ENCODE peak calls at places on chromosome 15, in eight cellular contexts. One of them, this sample, is unnamed.

GRCh38 chr15:40051616-40052415 is 12.8 kb upstream of the SRP14 start:
- DNase-seq in HCT116: no peak
- DNase-seq in hepatocyte: no peak
- DNase-seq in PC-3: no peak
- DNase-seq in SK-N-SH: no peak
- DNase-seq in OCI-LY7: no peak
- DNase-seq in GM23338: no peak
- DNase-seq in GM23248: no peak
- DNase-seq in this sample: no peak

GRCh38 chr15:74833376-74834107 is 7.1 kb downstream of the CPLX3 start:
- DNase-seq in PC-3: no peak
- DNase-seq in GM23248: no peak
- DNase-seq in hepatocyte: no peak
- DNase-seq in GM23338: no peak
- DNase-seq in SK-N-SH: no peak
- DNase-seq in OCI-LY7: no peak
- DNase-seq in HCT116: no peak
- DNase-seq in this sample: no peak

GRCh38 chr15:23385886-23386430 is 31.4 kb downstream of the GOLGA8S start:
- DNase-seq in GM23338: no peak
- DNase-seq in PC-3: no peak
- DNase-seq in hepatocyte: no peak
- DNase-seq in SK-N-SH: no peak
- DNase-seq in GM23248: no peak
- DNase-seq in HCT116: no peak
- DNase-seq in OCI-LY7: no peak
- DNase-seq in this sample: no peak

GRCh38 chr15:44489464-44489863 is 47.5 kb upstream of the EIF3J start:
- DNase-seq in PC-3: peak; percentile 87
- DNase-seq in SK-N-SH: no peak
- DNase-seq in OCI-LY7: no peak
- DNase-seq in GM23248: peak; percentile 86
- DNase-seq in hepatocyte: no peak
- DNase-seq in HCT116: peak; percentile 33
- DNase-seq in GM23338: no peak
- DNase-seq in this sample: no peak

GRCh38 chr15:70602834-70603560 is 160.4 kb downstream of the UACA start:
- DNase-seq in HCT116: no peak
- DNase-seq in GM23338: no peak
- DNase-seq in GM23248: no peak
- DNase-seq in SK-N-SH: no peak
- DNase-seq in hepatocyte: no peak
- DNase-seq in PC-3: no peak
- DNase-seq in OCI-LY7: no peak
- DNase-seq in this sample: no peak

GRCh38 chr15:31257286-31257685 is 69.3 kb upstream of the KLF13 start:
- DNase-seq in SK-N-SH: no peak
- DNase-seq in HCT116: no peak
- DNase-seq in OCI-LY7: no peak
- DNase-seq in GM23248: no peak
- DNase-seq in hepatocyte: no peak
- DNase-seq in GM23338: no peak
- DNase-seq in PC-3: no peak
- DNase-seq in this sample: no peak

GRCh38 chr15:75042730-75043508 is 19.5 kb downstream of the PPCDC start:
- DNase-seq in hepatocyte: peak; percentile 84
- DNase-seq in PC-3: peak; percentile 59
- DNase-seq in GM23248: peak; percentile 49
- DNase-seq in SK-N-SH: peak; percentile 44
- DNase-seq in OCI-LY7: peak; percentile 98
- DNase-seq in HCT116: peak; percentile 43
- DNase-seq in GM23338: peak; percentile 70
- DNase-seq in this sample: peak; percentile 48

GRCh38 chr15:86163771-86164170 is 84.1 kb downstream of the AGBL1 start:
- DNase-seq in GM23248: no peak
- DNase-seq in GM23338: no peak
- DNase-seq in OCI-LY7: no peak
- DNase-seq in HCT116: no peak
- DNase-seq in hepatocyte: peak; percentile 60
- DNase-seq in PC-3: no peak
- DNase-seq in SK-N-SH: no peak
- DNase-seq in this sample: no peak

GRCh38 chr15:44311136-44311535 is 22.6 kb downstream of the GOLM2 start:
- DNase-seq in HCT116: no peak
- DNase-seq in OCI-LY7: no peak
- DNase-seq in SK-N-SH: no peak
- DNase-seq in GM23248: no peak
- DNase-seq in GM23338: no peak
- DNase-seq in PC-3: no peak
- DNase-seq in hepatocyte: no peak
- DNase-seq in this sample: no peak

GRCh38 chr15:80061581-80061980 is 2.1 kb downstream of the ZFAND6 start:
- DNase-seq in hepatocyte: no peak
- DNase-seq in OCI-LY7: no peak
- DNase-seq in GM23248: peak; percentile 64
- DNase-seq in SK-N-SH: no peak
- DNase-seq in GM23338: no peak
- DNase-seq in HCT116: no peak
- DNase-seq in PC-3: no peak
- DNase-seq in this sample: no peak

GRCh38 chr15:74365619-74366445 is 1.6 kb downstream of the CYP11A1 start:
- DNase-seq in OCI-LY7: no peak
- DNase-seq in GM23338: peak; percentile 72
- DNase-seq in PC-3: no peak
- DNase-seq in SK-N-SH: no peak
- DNase-seq in HCT116: no peak
- DNase-seq in hepatocyte: peak; percentile 79
- DNase-seq in GM23248: peak; percentile 88
- DNase-seq in this sample: peak; percentile 78

GRCh38 chr15:98288091-98288590 is 327.6 kb downstream of the ARRDC4 start:
- DNase-seq in SK-N-SH: no peak
- DNase-seq in PC-3: no peak
- DNase-seq in OCI-LY7: no peak
- DNase-seq in GM23338: no peak
- DNase-seq in HCT116: no peak
- DNase-seq in hepatocyte: no peak
- DNase-seq in GM23248: no peak
- DNase-seq in this sample: no peak
- TF ChIP-seq EZH2phosphoT487 in SK-N-SH: no peak
- TF ChIP-seq EZH2phosphoT487 in PC-3: no peak
- TF ChIP-seq EZH2phosphoT487 in OCI-LY7: no peak
- TF ChIP-seq EZH2phosphoT487 in GM23338: no peak
- TF ChIP-seq EZH2phosphoT487 in HCT116: no peak
- TF ChIP-seq EZH2phosphoT487 in hepatocyte: no peak
- TF ChIP-seq EZH2phosphoT487 in GM23248: no peak
- TF ChIP-seq EZH2phosphoT487 in this sample: no peak

GRCh38 chr15:94069834-94070233 is 161.5 kb upstream of the MCTP2 start:
- DNase-seq in GM23338: no peak
- DNase-seq in OCI-LY7: no peak
- DNase-seq in PC-3: no peak
- DNase-seq in HCT116: no peak
- DNase-seq in GM23248: no peak
- DNase-seq in SK-N-SH: no peak
- DNase-seq in hepatocyte: no peak
- DNase-seq in this sample: no peak
- H3K4me3 ChIP-seq in GM23338: no peak overlapping the region
- H3K4me3 ChIP-seq in OCI-LY7: no peak overlapping the region
- H3K4me3 ChIP-seq in PC-3: no peak overlapping the region
- H3K4me3 ChIP-seq in HCT116: no peak overlapping the region
- H3K4me3 ChIP-seq in GM23248: no peak overlapping the region
- H3K4me3 ChIP-seq in SK-N-SH: no peak overlapping the region
- H3K4me3 ChIP-seq in hepatocyte: no peak overlapping the region
- H3K4me3 ChIP-seq in this sample: no peak overlapping the region

DNA sequence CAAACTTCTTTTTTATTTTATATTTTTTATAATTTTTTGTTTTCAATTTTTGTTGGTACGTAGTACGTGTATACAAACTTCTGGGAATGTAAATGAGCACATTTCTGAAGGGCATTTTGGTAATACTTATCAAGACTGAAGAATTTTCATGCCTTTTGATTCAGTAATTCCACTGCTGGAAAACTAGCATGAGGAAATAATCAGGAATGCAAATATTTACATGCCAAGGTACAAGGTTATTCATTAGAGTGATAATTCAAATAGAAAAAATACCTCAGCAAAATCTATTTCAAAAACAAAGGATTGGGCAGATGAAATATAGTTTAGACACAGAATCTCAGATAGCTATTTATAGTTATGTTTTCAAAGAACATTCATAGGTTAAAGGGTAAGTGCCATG is 128.7 kb downstream of the DMXL2 start:
- DNase-seq in SK-N-SH: no peak
- DNase-seq in hepatocyte: no peak
- DNase-seq in GM23248: peak; percentile 2
- DNase-seq in PC-3: peak; percentile 2
- DNase-seq in OCI-LY7: no peak
- DNase-seq in GM23338: no peak
- DNase-seq in HCT116: no peak
- DNase-seq in this sample: no peak
- TF ChIP-seq EZH2phosphoT487 in SK-N-SH: no peak
- TF ChIP-seq EZH2phosphoT487 in hepatocyte: no peak
- TF ChIP-seq EZH2phosphoT487 in GM23248: no peak
- TF ChIP-seq EZH2phosphoT487 in PC-3: no peak
- TF ChIP-seq EZH2phosphoT487 in OCI-LY7: no peak
- TF ChIP-seq EZH2phosphoT487 in GM23338: no peak
- TF ChIP-seq EZH2phosphoT487 in HCT116: no peak
- TF ChIP-seq EZH2phosphoT487 in this sample: no peak

GRCh38 chr15:64604319-64604718 is 143.9 kb downstream of the ZNF609 start:
- DNase-seq in HCT116: no peak
- DNase-seq in OCI-LY7: no peak
- DNase-seq in PC-3: peak; percentile 32
- DNase-seq in GM23248: no peak
- DNase-seq in hepatocyte: no peak
- DNase-seq in SK-N-SH: no peak
- DNase-seq in GM23338: no peak
- DNase-seq in this sample: no peak
- H3K4me3 ChIP-seq in HCT116: no peak overlapping the region
- H3K4me3 ChIP-seq in OCI-LY7: no peak overlapping the region
- H3K4me3 ChIP-seq in PC-3: no peak overlapping the region
- H3K4me3 ChIP-seq in GM23248: no peak overlapping the region
- H3K4me3 ChIP-seq in hepatocyte: no peak overlapping the region
- H3K4me3 ChIP-seq in SK-N-SH: no peak overlapping the region
- H3K4me3 ChIP-seq in GM23338: no peak overlapping the region
- H3K4me3 ChIP-seq in this sample: no peak overlapping the region

GRCh38 chr15:67819636-67820035 is 5.7 kb upstream of the SKOR1 start:
- DNase-seq in SK-N-SH: no peak
- DNase-seq in OCI-LY7: no peak
- DNase-seq in PC-3: no peak
- DNase-seq in GM23338: peak; percentile 45
- DNase-seq in HCT116: no peak
- DNase-seq in hepatocyte: no peak
- DNase-seq in GM23248: no peak
- DNase-seq in this sample: no peak

GRCh38 chr15:67820992-67821783 is 4.1 kb upstream of the SKOR1 start:
- DNase-seq in SK-N-SH: no peak
- DNase-seq in hepatocyte: peak; percentile 85
- DNase-seq in GM23338: peak; percentile 79
- DNase-seq in GM23248: peak; percentile 66
- DNase-seq in HCT116: no peak
- DNase-seq in PC-3: peak; percentile 22
- DNase-seq in OCI-LY7: no peak
- DNase-seq in this sample: peak; percentile 89

GRCh38 chr15:67821784-67822451 is 3.4 kb upstream of the SKOR1 start:
- DNase-seq in GM23248: no peak
- DNase-seq in PC-3: no peak
- DNase-seq in SK-N-SH: peak; percentile 74
- DNase-seq in GM23338: peak; percentile 32
- DNase-seq in HCT116: no peak
- DNase-seq in OCI-LY7: no peak
- DNase-seq in hepatocyte: no peak
- DNase-seq in this sample: peak; percentile 48

GRCh38 chr15:67818464-67818863 is 6.8 kb upstream of the SKOR1 start:
- DNase-seq in PC-3: no peak
- DNase-seq in GM23338: no peak
- DNase-seq in SK-N-SH: no peak
- DNase-seq in hepatocyte: no peak
- DNase-seq in OCI-LY7: no peak
- DNase-seq in GM23248: no peak
- DNase-seq in HCT116: no peak
- DNase-seq in this sample: no peak

DNA sequence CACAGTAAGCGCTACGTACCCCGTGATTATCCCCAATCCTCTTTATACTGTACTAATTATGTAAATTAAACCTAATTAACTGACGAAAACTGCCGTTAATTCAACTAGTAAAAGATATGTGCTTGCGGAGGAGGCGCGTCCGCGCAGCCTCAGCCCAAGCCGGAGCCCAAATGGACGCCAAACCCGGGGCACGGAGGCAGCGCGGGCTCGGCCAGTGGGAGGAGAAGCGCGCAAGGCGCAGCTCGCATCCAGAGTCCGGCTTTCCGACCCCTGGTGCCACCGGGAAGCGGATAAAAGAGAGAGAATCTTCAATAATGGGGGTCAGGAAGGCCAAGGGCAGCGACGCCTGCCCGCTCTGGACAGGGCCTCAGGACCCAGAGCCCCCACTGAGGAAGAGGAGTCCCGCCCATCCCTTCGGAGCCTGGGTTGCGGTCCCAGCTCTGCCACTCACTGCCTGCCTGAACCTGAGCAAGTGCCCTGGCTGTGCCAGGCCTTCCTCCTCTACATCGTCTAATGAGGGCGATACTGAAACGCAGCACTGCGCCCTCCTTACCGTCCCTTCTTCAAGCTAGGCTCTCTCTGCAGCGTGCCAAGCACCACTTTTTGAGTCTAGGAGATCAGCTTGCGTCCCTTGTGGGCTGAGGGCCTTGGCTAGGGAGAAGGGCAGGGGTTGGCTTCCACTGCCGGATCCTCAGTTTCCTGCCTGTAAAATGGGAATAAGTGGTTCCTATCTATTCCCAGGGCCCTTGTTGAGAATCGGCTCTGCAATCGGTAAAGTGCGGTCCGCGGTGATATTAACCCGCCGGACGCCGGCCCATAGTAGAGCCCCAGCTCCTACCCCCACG is 4.9 kb upstream of the SKOR1 start:
- DNase-seq in GM23248: no peak
- DNase-seq in OCI-LY7: no peak
- DNase-seq in PC-3: no peak
- DNase-seq in HCT116: no peak
- DNase-seq in hepatocyte: no peak
- DNase-seq in SK-N-SH: no peak
- DNase-seq in GM23338: peak; percentile 46
- DNase-seq in this sample: no peak
- TF ChIP-seq EZH2phosphoT487 in GM23248: peak; percentile 51
- TF ChIP-seq EZH2phosphoT487 in OCI-LY7: no peak
- TF ChIP-seq EZH2phosphoT487 in PC-3: no peak
- TF ChIP-seq EZH2phosphoT487 in HCT116: no peak
- TF ChIP-seq EZH2phosphoT487 in hepatocyte: no peak
- TF ChIP-seq EZH2phosphoT487 in SK-N-SH: no peak
- TF ChIP-seq EZH2phosphoT487 in GM23338: peak; percentile 55
- TF ChIP-seq EZH2phosphoT487 in this sample: no peak